ENCODE peak calls at places on chromosomes 5 and 9, in seven cellular contexts. Z is activated CD4-positive, alpha-beta memory T cell treated with anti-CD3 and anti-CD28 coated beads, Interleukin-2, amount 10 ng/mL, durations not matched to agents 7 days and 5 days; Q is activated T-cell treated with anti-CD3 and anti-CD28 coated beads, Interleukin-2, amount 50 U/mL, for 1 hour; F is myocyte; I is foreskin fibroblast; A is ureter; D is endodermal cell. E is an unnamed sample.

GRCh38 chr5:154628685-154629084 is 126.5 kb upstream of the LARP1 start:
- DNase-seq in Z (no peak), Q (no peak), F (no peak), I (no peak), A (no peak), D (no peak), E (no peak)

GRCh38 chr5:113056988-113057387 is 80.4 kb downstream of the DCP2 start:
- DNase-seq in Z (no peak), Q (no peak), F (no peak), I (no peak), A (no peak), D (no peak), E (no peak)

GRCh38 chr9:69556707-69557106 is 115.5 kb downstream of the APBA1 start:
- DNase-seq in Z (no peak), Q (no peak), F (no peak), I (no peak), A (no peak), D (no peak), E (no peak)

GRCh38 chr9:111937781-111938426 is 41.3 kb downstream of the UGCG start:
- DNase-seq in Z (peak), Q (peak), F (peak), I (no peak), A (no peak), D (no peak), E (no peak)

GRCh38 chr5:95440825-95441224 is 49.7 kb downstream of the FAM81B start:
- DNase-seq in Z (no peak), Q (no peak), F (no peak), I (no peak), A (no peak), D (peak), E (no peak)

GRCh38 chr9:34558341-34558740 is 31.2 kb downstream of the CNTFR start:
- DNase-seq in Z (no peak), Q (no peak), F (no peak), I (no peak), A (no peak), D (no peak), E (no peak)

GRCh38 chr9:136846376-136847064 is 2.7 kb upstream of the PHPT1 start:
- DNase-seq in Z (no peak), Q (no peak), F (no peak), I (no peak), A (no peak), D (peak), E (no peak)

GRCh38 chr5:132595624-132596023 is 38.8 kb downstream of the RAD50 start:
- DNase-seq in Z (no peak), Q (no peak), F (no peak), I (no peak), A (no peak), D (no peak), E (no peak)

GRCh38 chr9:103037508-103038477 is 42.7 kb downstream of the CYLC2 start:
- DNase-seq in Z (no peak), Q (no peak), F (no peak), I (no peak), A (no peak), D (peak), E (no peak)

GRCh38 chr5:83095973-83096539 is 18.7 kb downstream of the XRCC4 start:
- DNase-seq in Z (no peak), Q (no peak), F (peak), I (peak), A (no peak), D (no peak), E (peak)

GRCh38 chr9:127215266-127216209 is 49.0 kb upstream of the GARNL3 start:
- DNase-seq in Z (no peak), Q (no peak), F (no peak), I (no peak), A (no peak), D (peak), E (no peak)

GRCh38 chr9:106174331-106174730 is 480.0 kb downstream of the TMEM38B start:
- DNase-seq in Z (no peak), Q (no peak), F (no peak), I (no peak), A (no peak), D (no peak), E (no peak)

GRCh38 chr5:144547098-144547499 is 376.4 kb downstream of the KCTD16 start:
- DNase-seq in Z (no peak), Q (no peak), F (no peak), I (no peak), A (no peak), D (no peak), E (peak)

GRCh38 chr5:1919750-1920149 is 37.0 kb upstream of the IRX4 start:
- DNase-seq in Z (no peak), Q (no peak), F (no peak), I (no peak), A (no peak), D (no peak), E (no peak)

GRCh38 chr9:118306773-118307172 is 602.6 kb downstream of the TLR4 start:
- DNase-seq in Z (no peak), Q (no peak), F (no peak), I (no peak), A (no peak), D (no peak), E (no peak)

GRCh38 chr5:98248949-98249348 is 524.5 kb upstream of the RGMB start:
- DNase-seq in Z (no peak), Q (no peak), F (no peak), I (peak), A (no peak), D (no peak), E (peak)

GRCh38 chr5:7690557-7690956 is 160.4 kb downstream of the CFAP90 start:
- DNase-seq in Z (no peak), Q (no peak), F (no peak), I (no peak), A (no peak), D (no peak), E (no peak)

GRCh38 chr9:128987800-128988199 is 40.3 kb downstream of the NUP188 start:
- DNase-seq in Z (no peak), Q (no peak), F (peak), I (peak), A (no peak), D (no peak), E (no peak)

GRCh38 chr5:33679791-33680190 is 212.0 kb downstream of the ADAMTS12 start:
- DNase-seq in Z (no peak), Q (no peak), F (no peak), I (peak), A (no peak), D (no peak), E (no peak)

GRCh38 chr5:35012796-35013195 is 35.0 kb downstream of the AGXT2 start:
- DNase-seq in Z (no peak), Q (no peak), F (peak), I (no peak), A (no peak), D (no peak), E (no peak)

GRCh38 chr5:131536211-131536826 is 98.7 kb downstream of the RAPGEF6 start:
- DNase-seq in Z (no peak), Q (no peak), F (peak), I (no peak), A (no peak), D (no peak), E (no peak)

GRCh38 chr5:39755986-39756385 is 331.2 kb upstream of the DAB2 start:
- DNase-seq in Z (no peak), Q (no peak), F (peak), I (peak), A (no peak), D (no peak), E (peak)

GRCh38 chr9:6938447-6938846 is 180.7 kb downstream of the KDM4C start:
- DNase-seq in Z (no peak), Q (no peak), F (peak), I (peak), A (no peak), D (no peak), E (peak)

GRCh38 chr9:97543568-97543967 is 42.1 kb downstream of the TMOD1 start:
- DNase-seq in Z (no peak), Q (no peak), F (no peak), I (no peak), A (no peak), D (peak), E (no peak)

GRCh38 chr5:40485021-40485998 is 194.4 kb upstream of the PTGER4 start:
- DNase-seq in Z (no peak), Q (no peak), F (no peak), I (no peak), A (no peak), D (no peak), E (no peak)

GRCh38 chr5:132063090-132063911 is 2.8 kb downstream of the IL3 start:
- DNase-seq in Z (peak), Q (peak), F (peak), I (peak), A (peak), D (peak), E (peak)

GRCh38 chr5:65027149-65027548 is 258.4 kb downstream of the CWC27 start:
- DNase-seq in Z (no peak), Q (no peak), F (no peak), I (no peak), A (no peak), D (no peak), E (no peak)

GRCh38 chr5:95921501-95921900 is 40.1 kb downstream of the ELL2 start:
- DNase-seq in Z (no peak), Q (no peak), F (no peak), I (no peak), A (no peak), D (no peak), E (no peak)

GRCh38 chr9:137619240-137620090 is 660 bp downstream of the EHMT1 start:
- DNase-seq in Z (peak), Q (peak), F (peak), I (no peak), A (no peak), D (no peak), E (peak)

GRCh38 chr9:133609311-133610098 is at the start of gene FAM163B:
- DNase-seq in Z (no peak), Q (peak), F (no peak), I (peak), A (no peak), D (peak), E (peak)

GRCh38 chr5:43561346-43561745 is 4.5 kb upstream of the PAIP1 start:
- DNase-seq in Z (no peak), Q (no peak), F (peak), I (no peak), A (no peak), D (no peak), E (no peak)

GRCh38 chr9:16134351-16134750 is 581.5 kb downstream of the CCDC171 start:
- DNase-seq in Z (no peak), Q (no peak), F (no peak), I (no peak), A (no peak), D (no peak), E (no peak)

GRCh38 chr5:122705876-122706275 is 69.0 kb upstream of the SNX2 start:
- DNase-seq in Z (no peak), Q (no peak), F (no peak), I (no peak), A (no peak), D (no peak), E (no peak)

E was measured in hepatic stellate cell.